ENCODE peak calls at places on chromosomes 2 and 18, in eight cellular contexts. H is mesothelial cell of epicardium; J is Ammon's horn; N is M059J; S is activated CD4-positive, CD25-positive, alpha-beta regulatory T cell treated with anti-CD3 and anti-CD28 coated beads, Interleukin-2, amount 50 U/mL, for 72 hours; R is stimulated activated CD4-positive, alpha-beta T cell treated with anti-CD3 and anti-CD28 coated beads, Interleukin-15, amount 100 ng/mL, for 24 hours; E is amygdala; I is activated CD4-positive, alpha-beta T cell treated with anti-CD3 and anti-CD28 coated beads, Interleukin-2, amount 50 U/mL, for 4 hours. X is an unnamed sample.

GRCh38 chr2:164903214-164903613 is 52.1 kb downstream of the SLC38A11 start:
- DNase-seq in H (no peak), J (no peak), N (peak), S (no peak), R (no peak), E (no peak), I (no peak), X (no peak)

GRCh38 chr2:96109931-96110511 is 6.3 kb downstream of the ADRA2B start:
- DNase-seq in H (peak), J (no peak), N (no peak), S (no peak), R (no peak), E (no peak), I (no peak), X (peak)

GRCh38 chr2:232104076-232104646 is 142.6 kb downstream of the DIS3L2 start:
- DNase-seq in H (no peak), J (no peak), N (peak), S (no peak), R (no peak), E (no peak), I (no peak), X (no peak)

GRCh38 chr18:79506191-79507075 is 110.7 kb downstream of the NFATC1 start:
- DNase-seq in H (no peak), J (no peak), N (no peak), S (peak), R (no peak), E (no peak), I (no peak), X (peak)

GRCh38 chr18:66193938-66194337 is 410.0 kb downstream of the CDH19 start:
- DNase-seq in H (no peak), J (no peak), N (no peak), S (no peak), R (no peak), E (no peak), I (no peak), X (no peak)

GRCh38 chr18:32688821-32689220 is 84.0 kb downstream of the KLHL14 start:
- DNase-seq in H (no peak), J (no peak), N (no peak), S (no peak), R (no peak), E (no peak), I (no peak), X (no peak)

GRCh38 chr2:216617159-216617815 is 15.9 kb upstream of the IGFBP2 start:
- DNase-seq in H (no peak), J (no peak), N (no peak), S (no peak), R (no peak), E (no peak), I (no peak), X (no peak)

GRCh38 chr2:164599954-164600589 is 21.2 kb downstream of the GRB14 start:
- DNase-seq in H (no peak), J (no peak), N (peak), S (no peak), R (peak), E (no peak), I (no peak), X (no peak)

GRCh38 chr2:239949079-239949478 is 76.1 kb downstream of the NDUFA10 start:
- DNase-seq in H (no peak), J (no peak), N (no peak), S (no peak), R (no peak), E (no peak), I (no peak), X (no peak)

GRCh38 chr2:9769171-9770005 is 73.9 kb upstream of the TAF1B start:
- DNase-seq in H (no peak), J (no peak), N (no peak), S (no peak), R (peak), E (no peak), I (peak), X (no peak)

GRCh38 chr2:3433339-3433699 is 53.8 kb downstream of the TRAPPC12 start:
- DNase-seq in H (no peak), J (no peak), N (no peak), S (no peak), R (no peak), E (no peak), I (no peak), X (no peak)

GRCh38 chr2:171046056-171046560 is 114.6 kb downstream of the TLK1 start:
- DNase-seq in H (no peak), J (no peak), N (peak), S (no peak), R (no peak), E (no peak), I (no peak), X (no peak)

GRCh38 chr2:179177694-179178093 is 86.9 kb downstream of the SESTD1 start:
- DNase-seq in H (no peak), J (peak), N (no peak), S (no peak), R (no peak), E (no peak), I (no peak), X (no peak)

GRCh38 chr18:23485386-23485785 is 17.9 kb upstream of the RMC1 start:
- DNase-seq in H (no peak), J (no peak), N (no peak), S (no peak), R (no peak), E (no peak), I (no peak), X (no peak)

GRCh38 chr2:10678225-10678624 is 11.6 kb downstream of the NOL10 start:
- DNase-seq in H (no peak), J (no peak), N (no peak), S (no peak), R (no peak), E (no peak), I (no peak), X (no peak)

GRCh38 chr2:13034861-13035260 is 318.1 kb downstream of the TRIB2 start:
- DNase-seq in H (no peak), J (no peak), N (peak), S (no peak), R (no peak), E (no peak), I (no peak), X (no peak)

GRCh38 chr2:26175716-26176615 is 3.1 kb downstream of the GAREM2 start:
- DNase-seq in H (no peak), J (no peak), N (no peak), S (no peak), R (no peak), E (no peak), I (no peak), X (no peak)

GRCh38 chr2:172972005-172972619 is 103.5 kb upstream of the MAP3K20 start:
- DNase-seq in H (no peak), J (no peak), N (peak), S (no peak), R (peak), E (no peak), I (peak), X (no peak)

GRCh38 chr2:26011990-26012856 is 21.7 kb upstream of the RAB10 start:
- DNase-seq in H (no peak), J (no peak), N (peak), S (no peak), R (no peak), E (no peak), I (no peak), X (no peak)

GRCh38 chr2:121178730-121179129 is 106.3 kb downstream of the TFCP2L1 start:
- DNase-seq in H (no peak), J (no peak), N (no peak), S (no peak), R (no peak), E (no peak), I (no peak), X (no peak)

X was measured in activated B cell treated with CpG ODN at 0.5 μM for 24 hours.